ENCODE peak calls at places on chromosomes 11 and 22, in nine cellular contexts. One of them, this sample, is unnamed.

GRCh38 chr11:108786281-108786990 is 121.6 kb downstream of the DDX10 start:
- DNase-seq in ovary: no peak
- DNase-seq in CD4-positive, alpha-beta T cell: no peak
- DNase-seq in GM06990: no peak
- DNase-seq in Peyer's patch: no peak
- DNase-seq in HCT116: no peak
- DNase-seq in Caco-2: peak
- DNase-seq in fibroblast of lung: peak
- DNase-seq in heart right ventricle: no peak
- DNase-seq in this sample: peak

GRCh38 chr11:35155677-35156076 is 16.7 kb downstream of the CD44 start:
- DNase-seq in ovary: no peak
- DNase-seq in CD4-positive, alpha-beta T cell: no peak
- DNase-seq in GM06990: no peak
- DNase-seq in Peyer's patch: no peak
- DNase-seq in HCT116: no peak
- DNase-seq in Caco-2: no peak
- DNase-seq in fibroblast of lung: no peak
- DNase-seq in heart right ventricle: no peak
- DNase-seq in this sample: no peak

GRCh38 chr11:118295834-118296454 is 8.6 kb upstream of the CD3E start:
- DNase-seq in ovary: no peak
- DNase-seq in CD4-positive, alpha-beta T cell: peak
- DNase-seq in GM06990: no peak
- DNase-seq in Peyer's patch: peak
- DNase-seq in HCT116: peak
- DNase-seq in Caco-2: peak
- DNase-seq in fibroblast of lung: peak
- DNase-seq in heart right ventricle: no peak
- DNase-seq in this sample: peak

GRCh38 chr22:23181763-23182288 is 1.5 kb downstream of the BCR start:
- DNase-seq in ovary: no peak
- DNase-seq in CD4-positive, alpha-beta T cell: no peak
- DNase-seq in GM06990: peak
- DNase-seq in Peyer's patch: no peak
- DNase-seq in HCT116: no peak
- DNase-seq in Caco-2: no peak
- DNase-seq in fibroblast of lung: no peak
- DNase-seq in heart right ventricle: no peak
- DNase-seq in this sample: no peak

GRCh38 chr11:79101736-79102135 is 339.1 kb downstream of the TENM4 start:
- DNase-seq in ovary: no peak
- DNase-seq in CD4-positive, alpha-beta T cell: no peak
- DNase-seq in GM06990: no peak
- DNase-seq in Peyer's patch: no peak
- DNase-seq in HCT116: no peak
- DNase-seq in Caco-2: no peak
- DNase-seq in fibroblast of lung: no peak
- DNase-seq in heart right ventricle: no peak
- DNase-seq in this sample: no peak

GRCh38 chr11:74471037-74471436 is 3.7 kb upstream of the KCNE3 start:
- DNase-seq in ovary: no peak
- DNase-seq in CD4-positive, alpha-beta T cell: no peak
- DNase-seq in GM06990: no peak
- DNase-seq in Peyer's patch: no peak
- DNase-seq in HCT116: no peak
- DNase-seq in Caco-2: no peak
- DNase-seq in fibroblast of lung: no peak
- DNase-seq in heart right ventricle: no peak
- DNase-seq in this sample: no peak

GRCh38 chr22:25081409-25081824 is 118.2 kb upstream of the CRYBB3 start:
- DNase-seq in ovary: no peak
- DNase-seq in CD4-positive, alpha-beta T cell: peak
- DNase-seq in GM06990: no peak
- DNase-seq in Peyer's patch: peak
- DNase-seq in HCT116: peak
- DNase-seq in Caco-2: peak
- DNase-seq in fibroblast of lung: peak
- DNase-seq in heart right ventricle: no peak
- DNase-seq in this sample: peak

GRCh38 chr11:34234086-34234740 is 123.6 kb downstream of the ABTB2 start:
- DNase-seq in ovary: no peak
- DNase-seq in CD4-positive, alpha-beta T cell: peak
- DNase-seq in GM06990: peak
- DNase-seq in Peyer's patch: peak
- DNase-seq in HCT116: peak
- DNase-seq in Caco-2: peak
- DNase-seq in fibroblast of lung: no peak
- DNase-seq in heart right ventricle: no peak
- DNase-seq in this sample: peak

GRCh38 chr11:69704508-69705245 is 855 bp upstream of the FGF19 start:
- DNase-seq in ovary: no peak
- DNase-seq in CD4-positive, alpha-beta T cell: no peak
- DNase-seq in GM06990: no peak
- DNase-seq in Peyer's patch: no peak
- DNase-seq in HCT116: no peak
- DNase-seq in Caco-2: peak
- DNase-seq in fibroblast of lung: no peak
- DNase-seq in heart right ventricle: no peak
- DNase-seq in this sample: no peak

GRCh38 chr22:50206599-50206998 is 5.8 kb downstream of the SELENOO start:
- DNase-seq in ovary: no peak
- DNase-seq in CD4-positive, alpha-beta T cell: no peak
- DNase-seq in GM06990: no peak
- DNase-seq in Peyer's patch: no peak
- DNase-seq in HCT116: no peak
- DNase-seq in Caco-2: peak
- DNase-seq in fibroblast of lung: peak
- DNase-seq in heart right ventricle: peak
- DNase-seq in this sample: peak

GRCh38 chr11:88739524-88739923 is 326.3 kb downstream of the GRM5 start:
- DNase-seq in ovary: no peak
- DNase-seq in CD4-positive, alpha-beta T cell: no peak
- DNase-seq in GM06990: no peak
- DNase-seq in Peyer's patch: no peak
- DNase-seq in HCT116: no peak
- DNase-seq in Caco-2: no peak
- DNase-seq in fibroblast of lung: no peak
- DNase-seq in heart right ventricle: no peak
- DNase-seq in this sample: no peak

GRCh38 chr11:68106165-68106940 is 14.8 kb downstream of the CHKA start:
- DNase-seq in ovary: peak
- DNase-seq in CD4-positive, alpha-beta T cell: no peak
- DNase-seq in GM06990: no peak
- DNase-seq in Peyer's patch: peak
- DNase-seq in HCT116: no peak
- DNase-seq in Caco-2: peak
- DNase-seq in fibroblast of lung: no peak
- DNase-seq in heart right ventricle: no peak
- DNase-seq in this sample: no peak

GRCh38 chr22:26684173-26684572 is 26.8 kb downstream of the MIAT start:
- DNase-seq in ovary: no peak
- DNase-seq in CD4-positive, alpha-beta T cell: no peak
- DNase-seq in GM06990: no peak
- DNase-seq in Peyer's patch: no peak
- DNase-seq in HCT116: no peak
- DNase-seq in Caco-2: no peak
- DNase-seq in fibroblast of lung: no peak
- DNase-seq in heart right ventricle: no peak
- DNase-seq in this sample: no peak

GRCh38 chr11:134503104-134503503 is 91.1 kb upstream of the B3GAT1 start:
- DNase-seq in ovary: no peak
- DNase-seq in CD4-positive, alpha-beta T cell: no peak
- DNase-seq in GM06990: no peak
- DNase-seq in Peyer's patch: peak
- DNase-seq in HCT116: no peak
- DNase-seq in Caco-2: no peak
- DNase-seq in fibroblast of lung: no peak
- DNase-seq in heart right ventricle: no peak
- DNase-seq in this sample: no peak

GRCh38 chr11:10784229-10785145 is 24.2 kb downstream of the EIF4G2 start:
- DNase-seq in ovary: no peak
- DNase-seq in CD4-positive, alpha-beta T cell: no peak
- DNase-seq in GM06990: no peak
- DNase-seq in Peyer's patch: no peak
- DNase-seq in HCT116: no peak
- DNase-seq in Caco-2: no peak
- DNase-seq in fibroblast of lung: peak
- DNase-seq in heart right ventricle: peak
- DNase-seq in this sample: no peak

GRCh38 chr11:128772814-128773213 is 78.9 kb downstream of the FLI1 start:
- DNase-seq in ovary: no peak
- DNase-seq in CD4-positive, alpha-beta T cell: peak
- DNase-seq in GM06990: no peak
- DNase-seq in Peyer's patch: peak
- DNase-seq in HCT116: no peak
- DNase-seq in Caco-2: no peak
- DNase-seq in fibroblast of lung: no peak
- DNase-seq in heart right ventricle: peak
- DNase-seq in this sample: no peak

GRCh38 chr22:37334859-37335818 is 52.8 kb downstream of the CYTH4 start:
- DNase-seq in ovary: no peak
- DNase-seq in CD4-positive, alpha-beta T cell: no peak
- DNase-seq in GM06990: no peak
- DNase-seq in Peyer's patch: no peak
- DNase-seq in HCT116: no peak
- DNase-seq in Caco-2: peak
- DNase-seq in fibroblast of lung: no peak
- DNase-seq in heart right ventricle: no peak
- DNase-seq in this sample: no peak
- TF ChIP-seq CTCF in ovary: no peak
- TF ChIP-seq CTCF in CD4-positive, alpha-beta T cell: no peak
- TF ChIP-seq CTCF in GM06990: no peak
- TF ChIP-seq CTCF in Peyer's patch: no peak
- TF ChIP-seq CTCF in HCT116: no peak
- TF ChIP-seq CTCF in Caco-2: no peak
- TF ChIP-seq CTCF in fibroblast of lung: no peak
- TF ChIP-seq CTCF in heart right ventricle: no peak
- TF ChIP-seq CTCF in this sample: no peak

GRCh38 chr11:111736191-111736590 is 30.0 kb downstream of the PPP2R1B start:
- DNase-seq in ovary: peak
- DNase-seq in CD4-positive, alpha-beta T cell: no peak
- DNase-seq in GM06990: no peak
- DNase-seq in Peyer's patch: no peak
- DNase-seq in HCT116: no peak
- DNase-seq in Caco-2: no peak
- DNase-seq in fibroblast of lung: peak
- DNase-seq in heart right ventricle: no peak
- DNase-seq in this sample: peak

GRCh38 chr11:111737180-111737876 is 28.9 kb downstream of the PPP2R1B start:
- DNase-seq in ovary: peak
- DNase-seq in CD4-positive, alpha-beta T cell: no peak
- DNase-seq in GM06990: no peak
- DNase-seq in Peyer's patch: no peak
- DNase-seq in HCT116: no peak
- DNase-seq in Caco-2: no peak
- DNase-seq in fibroblast of lung: no peak
- DNase-seq in heart right ventricle: no peak
- DNase-seq in this sample: no peak

GRCh38 chr11:111735262-111736116 is 30.7 kb downstream of the PPP2R1B start:
- DNase-seq in ovary: peak
- DNase-seq in CD4-positive, alpha-beta T cell: no peak
- DNase-seq in GM06990: no peak
- DNase-seq in Peyer's patch: peak
- DNase-seq in HCT116: no peak
- DNase-seq in Caco-2: no peak
- DNase-seq in fibroblast of lung: peak
- DNase-seq in heart right ventricle: peak
- DNase-seq in this sample: peak

GRCh38 chr11:111737877-111738205 is 28.3 kb downstream of the PPP2R1B start:
- DNase-seq in ovary: peak
- DNase-seq in CD4-positive, alpha-beta T cell: no peak
- DNase-seq in GM06990: no peak
- DNase-seq in Peyer's patch: no peak
- DNase-seq in HCT116: no peak
- DNase-seq in Caco-2: no peak
- DNase-seq in fibroblast of lung: no peak
- DNase-seq in heart right ventricle: peak
- DNase-seq in this sample: no peak

DNA sequence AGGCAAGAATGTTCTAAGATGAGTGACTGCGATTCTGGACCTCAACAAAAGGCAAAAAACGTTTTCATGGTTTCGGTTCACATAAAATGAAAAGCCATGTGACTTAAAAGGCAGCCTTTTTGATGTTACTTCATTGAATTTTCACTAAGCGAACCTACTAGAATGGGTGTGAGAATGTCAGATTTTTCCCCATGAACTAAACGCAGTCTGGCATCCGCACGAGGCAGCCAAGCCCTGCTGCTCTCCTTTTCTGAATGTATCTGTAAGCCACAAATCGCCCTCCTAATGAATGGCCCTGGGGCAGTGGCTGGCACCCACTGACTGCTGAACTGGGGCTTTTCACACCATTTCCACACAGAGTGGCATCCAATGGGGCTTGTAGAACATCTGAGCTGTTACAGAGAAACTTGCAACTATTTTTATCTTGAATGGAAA is 29.6 kb downstream of the PPP2R1B start:
- DNase-seq in ovary: no peak
- DNase-seq in CD4-positive, alpha-beta T cell: no peak
- DNase-seq in GM06990: no peak
- DNase-seq in Peyer's patch: no peak
- DNase-seq in HCT116: no peak
- DNase-seq in Caco-2: no peak
- DNase-seq in fibroblast of lung: peak
- DNase-seq in heart right ventricle: no peak
- DNase-seq in this sample: no peak
- TF ChIP-seq CTCF in ovary: no peak
- TF ChIP-seq CTCF in CD4-positive, alpha-beta T cell: no peak
- TF ChIP-seq CTCF in GM06990: no peak
- TF ChIP-seq CTCF in Peyer's patch: no peak
- TF ChIP-seq CTCF in HCT116: no peak
- TF ChIP-seq CTCF in Caco-2: no peak
- TF ChIP-seq CTCF in fibroblast of lung: no peak
- TF ChIP-seq CTCF in heart right ventricle: no peak
- TF ChIP-seq CTCF in this sample: no peak

DNA sequence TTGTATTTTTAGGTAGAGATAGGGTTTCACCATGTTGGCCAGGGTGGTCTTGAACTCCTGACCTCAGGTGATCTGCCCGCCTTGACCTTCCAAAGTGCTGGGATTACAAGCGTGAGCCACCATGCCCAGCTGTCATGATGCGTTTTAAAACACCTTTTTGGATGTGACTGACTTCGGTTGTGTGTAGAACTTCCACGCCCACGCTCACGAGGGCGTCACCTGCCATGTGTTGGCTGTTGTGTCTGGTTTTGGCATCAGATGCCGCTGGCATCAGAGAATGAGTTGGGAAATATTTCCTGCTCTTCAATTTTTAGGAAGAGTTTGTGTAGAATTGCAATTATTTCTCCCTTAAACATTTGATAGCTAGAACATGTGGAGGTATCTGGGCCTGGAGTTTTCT is 109.1 kb downstream of the KCNQ1 start:
- DNase-seq in ovary: no peak
- DNase-seq in CD4-positive, alpha-beta T cell: no peak
- DNase-seq in GM06990: no peak
- DNase-seq in Peyer's patch: peak
- DNase-seq in HCT116: no peak
- DNase-seq in Caco-2: no peak
- DNase-seq in fibroblast of lung: no peak
- DNase-seq in heart right ventricle: no peak
- DNase-seq in this sample: no peak
- TF ChIP-seq CTCF in ovary: no peak
- TF ChIP-seq CTCF in CD4-positive, alpha-beta T cell: no peak
- TF ChIP-seq CTCF in GM06990: no peak
- TF ChIP-seq CTCF in Peyer's patch: no peak
- TF ChIP-seq CTCF in HCT116: no peak
- TF ChIP-seq CTCF in Caco-2: no peak
- TF ChIP-seq CTCF in fibroblast of lung: no peak
- TF ChIP-seq CTCF in heart right ventricle: no peak
- TF ChIP-seq CTCF in this sample: no peak

GRCh38 chr11:120660024-120660565 is 148.5 kb downstream of the GRIK4 start:
- DNase-seq in ovary: no peak
- DNase-seq in CD4-positive, alpha-beta T cell: no peak
- DNase-seq in GM06990: peak
- DNase-seq in Peyer's patch: no peak
- DNase-seq in HCT116: peak
- DNase-seq in Caco-2: peak
- DNase-seq in fibroblast of lung: peak
- DNase-seq in heart right ventricle: no peak
- DNase-seq in this sample: peak
- TF ChIP-seq CTCF in ovary: no peak
- TF ChIP-seq CTCF in CD4-positive, alpha-beta T cell: no peak
- TF ChIP-seq CTCF in GM06990: peak
- TF ChIP-seq CTCF in Peyer's patch: peak
- TF ChIP-seq CTCF in HCT116: peak
- TF ChIP-seq CTCF in Caco-2: peak
- TF ChIP-seq CTCF in fibroblast of lung: peak
- TF ChIP-seq CTCF in heart right ventricle: peak
- TF ChIP-seq CTCF in this sample: peak

This sample was measured in fibroblast of villous mesenchyme.